ENCODE peak calls at places on chromosome 15, in five cellular contexts. H is GM12892, M is K562, Q is HepG2, Z is H1. R is an unnamed sample.

GRCh38 chr15:27341780-27342343 is 370.9 kb downstream of the GABRG3 start:
- DNase-seq in Q (no peak), H (no peak), Z (no peak), M (no peak), R (no peak)

GRCh38 chr15:74184582-74185091 is 11.1 kb downstream of the ISLR start:
- DNase-seq in Z (no peak), M (no peak), Q (no peak), H (no peak), R (no peak)

GRCh38 chr15:29805043-29805707 is 17.1 kb downstream of the TJP1 start:
- DNase-seq in Q (peak; percentile 18), Z (no peak), M (no peak), H (no peak), R (no peak)

GRCh38 chr15:40906947-40907802 is 12.9 kb downstream of the VPS18 start:
- DNase-seq in H (no peak), Z (no peak), M (no peak), Q (no peak), R (no peak)

GRCh38 chr15:57873564-57874209 is 167.2 kb downstream of the POLR2M start:
- DNase-seq in Q (no peak), M (no peak), H (no peak), Z (no peak), R (no peak)

GRCh38 chr15:52642386-52643361 is 36.5 kb downstream of the ATOSA start:
- DNase-seq in H (no peak), Z (no peak), M (no peak), Q (no peak), R (no peak)

GRCh38 chr15:41561777-41562145 is 2.7 kb downstream of the TYRO3 start:
- DNase-seq in H (no peak), Q (no peak), M (no peak), Z (no peak), R (no peak)

GRCh38 chr15:34969340-34970097 is at the start of gene AQR:
- DNase-seq in Z (peak; percentile 95), H (peak; percentile 87), Q (peak; percentile 96), M (peak; percentile 85), R (peak; percentile 87)

GRCh38 chr15:69795601-69796000 is 302.1 kb downstream of the TLE3 start:
- DNase-seq in Q (no peak), Z (no peak), H (no peak), M (no peak), R (no peak)

GRCh38 chr15:41564960-41565502 is 6.0 kb downstream of the TYRO3 start:
- DNase-seq in Z (no peak), M (no peak), Q (no peak), H (no peak), R (no peak)

GRCh38 chr15:51917493-51917892 is 54.1 kb downstream of the LEO1 start:
- DNase-seq in Z (peak; percentile 31), M (peak; percentile 29), Q (peak; percentile 50), H (no peak), R (no peak)

GRCh38 chr15:58987036-58987435 is 427 bp upstream of the RNF111 start:
- DNase-seq in M (peak; percentile 25), H (no peak), Q (peak; percentile 3), Z (no peak), R (no peak)

GRCh38 chr15:68348064-68348463 is 70.5 kb downstream of the FEM1B start:
- DNase-seq in Q (no peak), M (peak; percentile 69), Z (no peak), H (no peak), R (no peak)

GRCh38 chr15:80945605-80946004 is 44.0 kb downstream of the MESD start:
- DNase-seq in H (no peak), M (no peak), Q (no peak), Z (no peak), R (no peak)

GRCh38 chr15:41180206-41180789 is 50.3 kb downstream of the EXD1 start:
- DNase-seq in M (no peak), Z (no peak), H (no peak), Q (no peak), R (no peak)

GRCh38 chr15:31434418-31435255 is 108.0 kb downstream of the KLF13 start:
- DNase-seq in H (peak; percentile 63), M (peak; percentile 18), Q (no peak), Z (no peak), R (peak; percentile 69)

GRCh38 chr15:66006986-66007385 is 137.7 kb downstream of the RAB11A start:
- DNase-seq in H (no peak), Q (no peak), M (no peak), Z (no peak), R (no peak)

GRCh38 chr15:76340802-76341365 is 4.3 kb downstream of the ISL2 start:
- DNase-seq in Z (no peak), M (no peak), H (no peak), Q (no peak), R (no peak)

GRCh38 chr15:45635191-45635638 is 386 bp downstream of the SQOR start:
- DNase-seq in Z (no peak), H (peak; percentile 33), Q (peak; percentile 41), M (no peak), R (no peak)

GRCh38 chr15:78353093-78353492 is 12.9 kb downstream of the CRABP1 start:
- DNase-seq in Q (peak; percentile 22), Z (no peak), M (peak; percentile 89), H (no peak), R (peak; percentile 2)

GRCh38 chr15:57237282-57237642 is 139.0 kb upstream of the CGNL1 start:
- DNase-seq in Q (no peak), H (no peak), Z (no peak), M (no peak), R (no peak)

GRCh38 chr15:78951841-78952238 is 7.0 kb upstream of the CTSH start:
- DNase-seq in Q (peak; percentile 85), H (no peak), M (no peak), Z (no peak), R (no peak)

GRCh38 chr15:68213991-68214837 is 9.1 kb upstream of the CALML4 start:
- DNase-seq in Q (no peak), Z (no peak), M (no peak), H (no peak), R (no peak)

GRCh38 chr15:79849789-79850188 is 47.0 kb downstream of the MTHFS start:
- DNase-seq in H (no peak), Z (no peak), M (peak; percentile 49), Q (peak; percentile 12), R (no peak)

GRCh38 chr15:58611731-58612676 is 137.5 kb downstream of the ADAM10 start:
- DNase-seq in M (no peak), Z (no peak), Q (no peak), H (no peak), R (no peak)

GRCh38 chr15:45121706-45122417 is 7.7 kb downstream of the DUOXA2 start:
- DNase-seq in H (no peak), Q (peak; percentile 56), M (no peak), Z (no peak), R (no peak)

GRCh38 chr15:79474252-79474651 is 42.1 kb downstream of the MINAR1 start:
- DNase-seq in H (no peak), M (no peak), Z (no peak), Q (no peak), R (no peak)

DNA sequence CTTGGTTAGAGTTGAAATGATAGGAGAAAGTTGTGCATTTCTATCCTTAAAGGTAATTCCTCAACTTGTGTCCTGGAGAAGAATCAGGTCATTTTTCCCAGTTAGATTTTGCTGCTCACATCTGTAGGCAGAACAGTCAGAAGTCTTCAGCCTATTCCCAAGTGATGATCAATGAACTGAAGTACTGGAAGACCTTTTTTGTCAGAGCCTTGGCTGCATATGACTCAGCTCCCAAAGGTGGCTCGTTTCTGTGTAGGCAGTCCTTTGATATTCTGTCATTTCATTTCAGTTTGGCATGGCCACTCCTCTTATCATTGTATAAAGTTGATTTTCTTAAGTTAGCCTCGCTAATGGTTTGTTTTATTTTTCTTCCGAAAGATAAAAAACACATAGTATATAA is 90.7 kb downstream of the KLHL25 start:
- DNase-seq in M (no peak), H (no peak), Z (no peak), Q (no peak), R (no peak)
- TF ChIP-seq TAF1 in M (no peak), H (no peak), Z (no peak), Q (no peak), R (no peak)

GRCh38 chr15:101014276-101014675 is 95.1 kb downstream of the LRRK1 start:
- DNase-seq in M (no peak), Z (no peak), Q (no peak), H (no peak), R (no peak)

GRCh38 chr15:101017041-101017754 is 98.0 kb downstream of the LRRK1 start:
- DNase-seq in M (no peak), Q (no peak), Z (no peak), H (no peak), R (no peak)

GRCh38 chr15:101013769-101014223 is 94.6 kb downstream of the LRRK1 start:
- DNase-seq in Q (no peak), Z (no peak), M (no peak), H (no peak), R (no peak)

GRCh38 chr15:101016581-101016980 is 97.4 kb downstream of the LRRK1 start:
- DNase-seq in Z (no peak), M (no peak), Q (no peak), H (no peak), R (no peak)

DNA sequence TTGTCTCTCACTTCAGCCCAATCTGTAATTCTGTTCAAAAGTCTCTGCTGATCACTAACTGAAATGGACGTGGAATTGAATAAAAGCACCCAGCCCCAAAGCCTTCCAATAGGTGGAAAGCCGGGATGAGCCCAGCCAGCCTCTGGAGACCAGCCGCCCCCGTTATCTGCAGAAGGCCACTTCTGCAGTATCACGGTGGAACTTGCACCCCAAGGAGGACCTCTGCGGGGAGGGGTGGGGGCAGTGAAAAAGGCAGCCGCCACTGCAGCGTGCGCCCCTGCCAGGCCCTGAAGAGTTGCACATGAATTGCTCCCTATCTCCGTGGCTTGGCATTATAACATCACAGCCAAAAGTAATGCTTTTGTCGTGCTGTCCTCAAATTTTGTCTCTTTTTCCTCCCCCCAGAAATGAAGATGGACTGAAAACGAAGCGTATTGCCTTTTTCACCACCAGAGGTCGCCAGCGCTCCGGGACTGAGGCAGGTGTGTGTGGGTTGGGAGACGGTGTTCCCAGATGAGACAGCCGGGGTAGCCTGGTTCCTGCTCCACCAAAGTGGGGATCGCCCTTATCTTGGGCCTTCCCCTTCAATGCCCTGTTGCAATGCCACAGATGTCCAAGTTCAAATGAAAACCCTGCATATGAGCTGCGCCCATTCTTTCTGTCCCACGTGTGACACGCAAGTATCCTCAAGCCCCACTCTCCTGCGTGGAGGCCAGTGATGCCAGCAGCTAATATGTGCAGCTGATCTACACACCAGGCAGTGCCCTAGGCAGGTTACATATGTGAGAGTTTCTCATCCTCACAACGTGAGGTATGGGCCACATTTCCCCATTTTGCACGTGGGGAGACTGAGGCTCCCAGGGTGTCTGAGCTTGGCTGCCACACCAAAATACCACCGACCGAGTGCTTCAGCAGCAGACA is 96.0 kb downstream of the LRRK1 start:
- DNase-seq in H (peak; percentile 64), Q (peak; percentile 53), Z (no peak), M (peak; percentile 82), R (peak; percentile 5)
- TF ChIP-seq TAF1 in H (no peak), Q (no peak), Z (no peak), M (no peak), R (no peak)

DNA sequence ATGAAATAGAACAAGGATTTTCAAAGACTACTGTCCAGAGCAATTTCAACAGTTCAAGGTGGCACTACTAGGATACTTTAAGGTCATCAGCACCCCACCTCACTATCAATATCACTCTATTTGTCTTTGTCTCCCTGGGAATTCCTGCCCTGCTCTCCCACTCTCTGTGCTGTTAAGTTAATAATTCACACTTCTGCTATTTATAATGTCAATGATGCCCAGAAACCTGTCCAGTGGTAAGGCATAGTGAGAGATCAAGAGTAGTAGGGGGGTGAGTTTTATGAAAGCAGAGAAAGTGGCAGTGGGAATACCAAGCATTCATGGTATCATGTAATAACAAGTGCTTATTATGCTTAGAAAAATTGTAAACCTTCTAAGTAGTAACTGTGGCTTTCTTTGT is 7.3 kb downstream of the TMCO5A start:
- DNase-seq in Q (no peak), H (no peak), M (no peak), Z (no peak), R (no peak)
- TF ChIP-seq TAF1 in Q (no peak), H (no peak), M (no peak), Z (no peak), R (no peak)

GRCh38 chr15:89389841-89390603 is 55.4 kb upstream of the POLG start:
- DNase-seq in Q (no peak), M (no peak), H (no peak), Z (no peak), R (no peak)
- TF ChIP-seq TAF1 in Q (no peak), M (no peak), H (no peak), Z (no peak), R (no peak)

R was measured in GM12878.